ENCODE peak calls at places on chromosome 5, in ten cellular contexts. U, J, K, T, C, Z, I, A, D and B are unnamed samples.

GRCh38 chr5:179246227-179246626 is 99.0 kb downstream of the ADAMTS2 start:
- DNase-seq in C (no peak), J (no peak), T (no peak), A (no peak), I (no peak), D (no peak), K (no peak), U (no peak), Z (no peak), B (no peak)

GRCh38 chr5:176438959-176439757 is 9.0 kb upstream of the FAF2 start:
- DNase-seq in K (peak; percentile 93), I (no peak), J (no peak), A (no peak), Z (no peak), C (peak; percentile 71), U (no peak), D (no peak), T (peak; percentile 97), B (no peak)

GRCh38 chr5:157342822-157343402 is 77.0 kb downstream of the CYFIP2 start:
- DNase-seq in U (peak; percentile 37), D (no peak), Z (peak; percentile 62), A (peak; percentile 30), I (no peak), K (peak; percentile 26), C (no peak), T (peak; percentile 46), J (no peak), B (no peak)

GRCh38 chr5:50699737-50700136 is 33.3 kb downstream of the PARP8 start:
- DNase-seq in Z (no peak), A (no peak), J (no peak), D (no peak), K (no peak), U (no peak), I (no peak), C (peak; percentile 57), T (peak; percentile 18), B (no peak)

GRCh38 chr5:138597660-138598400 is 22.6 kb upstream of the HSPA9 start:
- DNase-seq in Z (no peak), U (no peak), J (no peak), T (peak; percentile 21), C (no peak), D (no peak), I (peak; percentile 37), K (no peak), A (no peak), B (no peak)

GRCh38 chr5:26700759-26701384 is 337.5 kb downstream of the CDH9 start:
- DNase-seq in J (no peak), I (no peak), A (peak; percentile 52), D (no peak), K (no peak), C (peak; percentile 36), Z (peak; percentile 38), U (peak; percentile 20), T (peak; percentile 33), B (no peak)

GRCh38 chr5:142944140-142944539 is 174.0 kb downstream of the ARHGAP26 start:
- DNase-seq in C (peak; percentile 66), U (no peak), A (no peak), K (no peak), D (no peak), J (no peak), I (no peak), Z (no peak), T (no peak), B (no peak)

GRCh38 chr5:149730620-149731331 is 666 bp downstream of the PPARGC1B start:
- DNase-seq in A (peak; percentile 59), I (peak; percentile 75), D (no peak), U (peak; percentile 78), C (peak; percentile 58), T (peak; percentile 40), J (no peak), K (peak; percentile 13), Z (peak; percentile 71), B (no peak)

GRCh38 chr5:109611505-109611904 is 78.2 kb upstream of the MAN2A1 start:
- DNase-seq in D (no peak), K (no peak), T (no peak), U (no peak), J (no peak), Z (no peak), C (no peak), A (no peak), I (no peak), B (no peak)

GRCh38 chr5:118723021-118723338 is 265.4 kb downstream of the DTWD2 start:
- DNase-seq in U (no peak), I (no peak), J (no peak), A (no peak), C (no peak), T (no peak), D (no peak), Z (no peak), K (no peak), B (no peak)

GRCh38 chr5:55593115-55593472 is 58.3 kb upstream of the PLPP1 start:
- DNase-seq in I (no peak), A (no peak), Z (no peak), J (no peak), D (no peak), U (no peak), K (no peak), C (peak; percentile 86), T (peak; percentile 12), B (no peak)

GRCh38 chr5:60360355-60360754 is 339.6 kb downstream of the DEPDC1B start:
- DNase-seq in C (no peak), J (no peak), T (no peak), Z (no peak), I (no peak), D (no peak), U (no peak), A (no peak), K (no peak), B (no peak)

GRCh38 chr5:98497391-98497790 is 276.1 kb upstream of the RGMB start:
- DNase-seq in T (no peak), K (no peak), D (no peak), Z (no peak), A (no peak), J (no peak), U (no peak), C (no peak), I (no peak), B (no peak)

DNA sequence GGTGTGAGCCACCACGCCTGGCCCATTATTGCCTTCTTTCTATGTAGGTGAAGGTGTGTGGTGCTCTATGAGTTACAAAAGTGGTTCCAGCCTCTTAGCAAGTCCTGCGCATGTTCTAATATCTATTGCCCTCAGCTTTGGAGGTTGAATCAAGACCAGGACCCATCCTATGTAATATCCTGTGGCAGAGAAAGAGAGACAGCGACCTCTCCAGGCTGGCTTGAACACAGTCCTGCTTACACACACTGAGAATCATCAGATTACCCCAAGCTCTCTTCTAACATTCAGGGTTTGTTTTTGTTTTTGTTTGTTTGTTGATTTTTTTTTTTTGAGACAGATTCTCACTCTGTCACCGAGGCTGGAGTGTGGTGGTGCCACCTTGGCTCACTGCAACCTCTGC is 94.7 kb upstream of the OSMR start:
- DNase-seq in U (no peak), T (peak; percentile 42), Z (no peak), K (no peak), C (no peak), J (no peak), D (no peak), I (no peak), A (no peak), B (no peak)
- TF ChIP-seq CTCF in U (no peak), T (peak; percentile 48), Z (no peak), K (peak; percentile 27), C (peak; percentile 10), J (no peak), D (no peak), I (no peak), A (peak; percentile 36), B (no peak)

GRCh38 chr5:14946813-14947640 is 75.4 kb upstream of the ANKH start:
- DNase-seq in T (peak; percentile 42), A (peak; percentile 47), C (peak; percentile 60), J (no peak), D (no peak), Z (peak; percentile 23), U (peak; percentile 37), I (no peak), K (no peak), B (no peak)
- TF ChIP-seq CTCF in T (peak; percentile 46), A (peak; percentile 27), C (peak; percentile 69), J (no peak), D (peak; percentile 29), Z (peak; percentile 53), U (peak; percentile 6), I (no peak), K (peak; percentile 56), B (peak; percentile 45)

GRCh38 chr5:127143722-127144121 is 70.4 kb upstream of the C5orf63 start:
- DNase-seq in K (no peak), Z (no peak), J (no peak), A (no peak), T (no peak), C (no peak), U (no peak), I (no peak), D (no peak), B (no peak)
- TF ChIP-seq CTCF in K (no peak), Z (no peak), J (no peak), A (no peak), T (no peak), C (no peak), U (no peak), I (no peak), D (no peak), B (no peak)

GRCh38 chr5:174180639-174181038 is 135.1 kb downstream of the NSG2 start:
- DNase-seq in K (no peak), J (no peak), C (no peak), D (no peak), A (no peak), Z (no peak), U (no peak), T (no peak), I (no peak), B (no peak)
- TF ChIP-seq CTCF in K (no peak), J (no peak), C (no peak), D (no peak), A (no peak), Z (no peak), U (no peak), T (no peak), I (no peak), B (no peak)

GRCh38 chr5:52989781-52990530 is 804 bp downstream of the ITGA2 start:
- DNase-seq in J (no peak), Z (peak; percentile 73), T (peak; percentile 74), U (peak; percentile 45), C (no peak), K (peak; percentile 47), D (peak; percentile 62), I (peak; percentile 66), A (peak; percentile 46), B (no peak)
- TF ChIP-seq CTCF in J (no peak), Z (peak; percentile 51), T (peak; percentile 65), U (no peak), C (peak; percentile 63), K (peak; percentile 63), D (no peak), I (no peak), A (peak; percentile 40), B (no peak)

GRCh38 chr5:115384587-115385375 is 88.3 kb upstream of the CCDC112 start:
- DNase-seq in A (no peak), J (no peak), D (no peak), K (no peak), Z (no peak), C (no peak), T (no peak), U (no peak), I (no peak), B (no peak)
- TF ChIP-seq CTCF in A (no peak), J (no peak), D (no peak), K (no peak), Z (no peak), C (no peak), T (no peak), U (no peak), I (no peak), B (no peak)